ENCODE peak calls at places on chromosomes 6 and 20, in seven cellular contexts. One of them, this sample, is unnamed.

GRCh38 chr20:15768370-15768741 is 804.9 kb downstream of the KIF16B start:
- DNase-seq in choroid plexus epithelial cell: no peak
- DNase-seq in stimulated activated CD4-positive, alpha-beta T cell treated with anti-CD3 and anti-CD28 coated beads, Interleukin-2, amount 100 ng/mL, for 48 hours: no peak
- DNase-seq in pancreas: no peak
- DNase-seq in T-helper 9 cell: no peak
- DNase-seq in stimulated activated CD8-positive, alpha-beta memory T cell treated with anti-CD3 and anti-CD28 coated beads, Interleukin-4, amount 100 ng/mL, for 1 hour: no peak
- DNase-seq in anterior cingulate cortex: no peak
- DNase-seq in this sample: no peak

GRCh38 chr6:95545226-95545625 is 32.1 kb upstream of the MANEA start:
- DNase-seq in T-helper 9 cell: no peak
- DNase-seq in stimulated activated CD4-positive, alpha-beta T cell treated with anti-CD3 and anti-CD28 coated beads, Interleukin-2, amount 100 ng/mL, for 48 hours: no peak
- DNase-seq in anterior cingulate cortex: no peak
- DNase-seq in pancreas: no peak
- DNase-seq in choroid plexus epithelial cell: no peak
- DNase-seq in stimulated activated CD8-positive, alpha-beta memory T cell treated with anti-CD3 and anti-CD28 coated beads, Interleukin-4, amount 100 ng/mL, for 1 hour: no peak
- DNase-seq in this sample: no peak

GRCh38 chr6:35024601-35025054 is 116.5 kb downstream of the TCP11 start:
- DNase-seq in T-helper 9 cell: no peak
- DNase-seq in pancreas: peak
- DNase-seq in choroid plexus epithelial cell: peak
- DNase-seq in anterior cingulate cortex: no peak
- DNase-seq in stimulated activated CD4-positive, alpha-beta T cell treated with anti-CD3 and anti-CD28 coated beads, Interleukin-2, amount 100 ng/mL, for 48 hours: no peak
- DNase-seq in stimulated activated CD8-positive, alpha-beta memory T cell treated with anti-CD3 and anti-CD28 coated beads, Interleukin-4, amount 100 ng/mL, for 1 hour: no peak
- DNase-seq in this sample: peak

GRCh38 chr20:61979090-61979489 is 86.6 kb downstream of the TAF4 start:
- DNase-seq in stimulated activated CD8-positive, alpha-beta memory T cell treated with anti-CD3 and anti-CD28 coated beads, Interleukin-4, amount 100 ng/mL, for 1 hour: no peak
- DNase-seq in T-helper 9 cell: no peak
- DNase-seq in pancreas: no peak
- DNase-seq in anterior cingulate cortex: no peak
- DNase-seq in choroid plexus epithelial cell: no peak
- DNase-seq in stimulated activated CD4-positive, alpha-beta T cell treated with anti-CD3 and anti-CD28 coated beads, Interleukin-2, amount 100 ng/mL, for 48 hours: no peak
- DNase-seq in this sample: no peak

GRCh38 chr6:78570044-78570443 is 297.3 kb upstream of the IRAK1BP1 start:
- DNase-seq in stimulated activated CD8-positive, alpha-beta memory T cell treated with anti-CD3 and anti-CD28 coated beads, Interleukin-4, amount 100 ng/mL, for 1 hour: no peak
- DNase-seq in choroid plexus epithelial cell: no peak
- DNase-seq in pancreas: no peak
- DNase-seq in stimulated activated CD4-positive, alpha-beta T cell treated with anti-CD3 and anti-CD28 coated beads, Interleukin-2, amount 100 ng/mL, for 48 hours: no peak
- DNase-seq in T-helper 9 cell: no peak
- DNase-seq in anterior cingulate cortex: no peak
- DNase-seq in this sample: no peak

GRCh38 chr6:13422601-13423247 is 64.7 kb downstream of the GFOD1 start:
- DNase-seq in pancreas: no peak
- DNase-seq in stimulated activated CD4-positive, alpha-beta T cell treated with anti-CD3 and anti-CD28 coated beads, Interleukin-2, amount 100 ng/mL, for 48 hours: no peak
- DNase-seq in T-helper 9 cell: no peak
- DNase-seq in stimulated activated CD8-positive, alpha-beta memory T cell treated with anti-CD3 and anti-CD28 coated beads, Interleukin-4, amount 100 ng/mL, for 1 hour: no peak
- DNase-seq in anterior cingulate cortex: no peak
- DNase-seq in choroid plexus epithelial cell: peak
- DNase-seq in this sample: no peak

GRCh38 chr6:77604476-77604875 is 48.4 kb upstream of the MEI4 start:
- DNase-seq in choroid plexus epithelial cell: no peak
- DNase-seq in stimulated activated CD8-positive, alpha-beta memory T cell treated with anti-CD3 and anti-CD28 coated beads, Interleukin-4, amount 100 ng/mL, for 1 hour: no peak
- DNase-seq in stimulated activated CD4-positive, alpha-beta T cell treated with anti-CD3 and anti-CD28 coated beads, Interleukin-2, amount 100 ng/mL, for 48 hours: no peak
- DNase-seq in anterior cingulate cortex: no peak
- DNase-seq in T-helper 9 cell: no peak
- DNase-seq in pancreas: no peak
- DNase-seq in this sample: no peak

GRCh38 chr6:4396032-4396431 is 260.7 kb upstream of the ECI2 start:
- DNase-seq in stimulated activated CD4-positive, alpha-beta T cell treated with anti-CD3 and anti-CD28 coated beads, Interleukin-2, amount 100 ng/mL, for 48 hours: no peak
- DNase-seq in pancreas: no peak
- DNase-seq in anterior cingulate cortex: no peak
- DNase-seq in stimulated activated CD8-positive, alpha-beta memory T cell treated with anti-CD3 and anti-CD28 coated beads, Interleukin-4, amount 100 ng/mL, for 1 hour: no peak
- DNase-seq in T-helper 9 cell: no peak
- DNase-seq in choroid plexus epithelial cell: no peak
- DNase-seq in this sample: no peak